ENCODE peak calls at places on chromosomes 4 and X, in four cellular contexts. D, Y, Z and T are unnamed samples.

GRCh38 chr4:98326168-98326567 is 65.0 kb downstream of the RAP1GDS1 start:
- DNase-seq in Y (no peak), Z (no peak), D (no peak), T (no peak)

GRCh38 chr4:40038972-40039371 is 17.7 kb upstream of the N4BP2 start:
- DNase-seq in Z (no peak), D (no peak), Y (no peak), T (no peak)

GRCh38 chr4:105644270-105644669 is 64.2 kb downstream of the INTS12 start:
- DNase-seq in D (no peak), Y (no peak), Z (no peak), T (no peak)

GRCh38 chr4:6917445-6918241 is 8.0 kb downstream of the TBC1D14 start:
- DNase-seq in Y (peak), D (peak), Z (peak), T (no peak)

GRCh38 chr4:99165978-99166377 is 21.9 kb upstream of the ADH4 start:
- DNase-seq in D (no peak), Y (no peak), Z (no peak), T (no peak)

GRCh38 chrX:48466696-48467095 is 3.4 kb downstream of the SLC38A5 start:
- DNase-seq in Z (no peak), Y (no peak), D (no peak), T (no peak)

GRCh38 chr4:168656055-168656660 is 159.3 kb downstream of the PALLD start:
- DNase-seq in Z (no peak), D (no peak), Y (no peak), T (no peak)

GRCh38 chrX:2220296-2220695 is 280.5 kb downstream of the DHRSX start:
- DNase-seq in D (no peak), Y (no peak), Z (no peak), T (no peak)

GRCh38 chr4:86918539-86919072 is 16.2 kb upstream of the AFF1 start:
- DNase-seq in Z (no peak), Y (no peak), D (no peak), T (no peak)

GRCh38 chr4:17613761-17614415 is 553 bp upstream of the MED28 start:
- DNase-seq in Y (peak), Z (no peak), D (peak), T (peak)

GRCh38 chr4:4507923-4508322 is 33.9 kb downstream of the STX18 start:
- DNase-seq in Y (peak), Z (no peak), D (no peak), T (no peak)

GRCh38 chr4:123783936-123784335 is 387.3 kb downstream of the SPRY1 start:
- DNase-seq in Y (no peak), Z (no peak), D (no peak), T (no peak)

GRCh38 chr4:165767671-165768070 is 105.4 kb upstream of the TLL1 start:
- DNase-seq in Y (no peak), D (no peak), Z (no peak), T (no peak)

GRCh38 chr4:38529189-38530115 is 134.5 kb upstream of the KLF3 start:
- DNase-seq in Z (peak), D (peak), Y (peak), T (no peak)

GRCh38 chrX:38807873-38808272 is 6.6 kb downstream of the MID1IP1 start:
- DNase-seq in D (no peak), Y (peak), Z (no peak), T (no peak)

GRCh38 chr4:7964890-7965662 is 25.4 kb upstream of the AFAP1 start:
- DNase-seq in Z (peak), Y (no peak), D (no peak), T (peak)

GRCh38 chr4:28482580-28482979 is 1621.9 kb downstream of the STIM2 start:
- DNase-seq in Z (no peak), D (no peak), Y (no peak), T (no peak)

GRCh38 chr4:173534439-173534838 is 4.4 kb upstream of the HAND2 start:
- DNase-seq in Y (no peak), D (no peak), Z (no peak), T (peak)

GRCh38 chr4:11312389-11312788 is 116.3 kb downstream of the HS3ST1 start:
- DNase-seq in Z (no peak), Y (no peak), D (no peak), T (no peak)

GRCh38 chrX:111131572-111131971 is 35.6 kb downstream of the PAK3 start:
- DNase-seq in Z (no peak), D (no peak), Y (no peak), T (no peak)

GRCh38 chr4:40992472-40993298 is 221.7 kb downstream of the APBB2 start:
- DNase-seq in D (no peak), Y (peak), Z (no peak), T (no peak)

GRCh38 chr4:143335979-143336827 is 473 bp upstream of the GAB1 start:
- DNase-seq in Z (peak), D (peak), Y (peak), T (peak)

GRCh38 chrX:70755850-70756249 is 152.7 kb downstream of the TEX11 start:
- DNase-seq in D (peak), Z (no peak), Y (no peak), T (no peak)

GRCh38 chr4:76562851-76563803 is 128.1 kb downstream of the SHROOM3 start:
- DNase-seq in D (no peak), Z (no peak), Y (no peak), T (no peak)